ENCODE peak calls at places on chromosome 7, in five cellular contexts. One of them, this sample, is unnamed.

GRCh38 chr7:22979861-22980260 is 34.1 kb downstream of the HYCC1 start:
- DNase-seq in heart left ventricle: no peak
- DNase-seq in fibroblast of mammary gland: no peak
- DNase-seq in IMR-90: no peak
- DNase-seq in dorsolateral prefrontal cortex: no peak
- DNase-seq in this sample: no peak

GRCh38 chr7:30906520-30907240 is 5.0 kb upstream of the AQP1 start:
- DNase-seq in heart left ventricle: no peak
- DNase-seq in fibroblast of mammary gland: peak
- DNase-seq in IMR-90: peak
- DNase-seq in dorsolateral prefrontal cortex: no peak
- DNase-seq in this sample: no peak

GRCh38 chr7:95396136-95397032 is at the start of gene PON3:
- DNase-seq in heart left ventricle: peak
- DNase-seq in fibroblast of mammary gland: no peak
- DNase-seq in IMR-90: no peak
- DNase-seq in dorsolateral prefrontal cortex: no peak
- DNase-seq in this sample: peak

GRCh38 chr7:15498465-15498864 is 63.4 kb downstream of the AGMO start:
- DNase-seq in heart left ventricle: no peak
- DNase-seq in fibroblast of mammary gland: no peak
- DNase-seq in IMR-90: no peak
- DNase-seq in dorsolateral prefrontal cortex: no peak
- DNase-seq in this sample: no peak

GRCh38 chr7:100437150-100438100 is 1.1 kb upstream of the PPP1R35 start:
- DNase-seq in heart left ventricle: no peak
- DNase-seq in fibroblast of mammary gland: no peak
- DNase-seq in IMR-90: no peak
- DNase-seq in dorsolateral prefrontal cortex: no peak
- DNase-seq in this sample: no peak

GRCh38 chr7:128080169-128080568 is 48.9 kb upstream of the LRRC4 start:
- DNase-seq in heart left ventricle: no peak
- DNase-seq in fibroblast of mammary gland: no peak
- DNase-seq in IMR-90: no peak
- DNase-seq in dorsolateral prefrontal cortex: no peak
- DNase-seq in this sample: no peak

GRCh38 chr7:85184599-85185354 is 2.1 kb downstream of the SEMA3D start:
- DNase-seq in heart left ventricle: peak
- DNase-seq in fibroblast of mammary gland: peak
- DNase-seq in IMR-90: peak
- DNase-seq in dorsolateral prefrontal cortex: no peak
- DNase-seq in this sample: no peak

GRCh38 chr7:235576-236395 is 43.4 kb downstream of the FAM20C start:
- DNase-seq in heart left ventricle: peak
- DNase-seq in fibroblast of mammary gland: no peak
- DNase-seq in IMR-90: no peak
- DNase-seq in dorsolateral prefrontal cortex: no peak
- DNase-seq in this sample: no peak

GRCh38 chr7:128203047-128203491 is 38.0 kb upstream of the LEP start:
- DNase-seq in heart left ventricle: peak
- DNase-seq in fibroblast of mammary gland: no peak
- DNase-seq in IMR-90: no peak
- DNase-seq in dorsolateral prefrontal cortex: no peak
- DNase-seq in this sample: no peak

GRCh38 chr7:45662540-45663166 is 88.5 kb downstream of the ADCY1 start:
- DNase-seq in heart left ventricle: no peak
- DNase-seq in fibroblast of mammary gland: no peak
- DNase-seq in IMR-90: no peak
- DNase-seq in dorsolateral prefrontal cortex: no peak
- DNase-seq in this sample: no peak

GRCh38 chr7:130273863-130274262 is 7.2 kb downstream of the CPA2 start:
- DNase-seq in heart left ventricle: no peak
- DNase-seq in fibroblast of mammary gland: peak
- DNase-seq in IMR-90: peak
- DNase-seq in dorsolateral prefrontal cortex: no peak
- DNase-seq in this sample: no peak

GRCh38 chr7:22726849-22727792 is at the start of gene IL6:
- DNase-seq in heart left ventricle: peak
- DNase-seq in fibroblast of mammary gland: peak
- DNase-seq in IMR-90: peak
- DNase-seq in dorsolateral prefrontal cortex: peak
- DNase-seq in this sample: no peak

GRCh38 chr7:3455826-3456444 is 154.9 kb downstream of the SDK1 start:
- DNase-seq in heart left ventricle: no peak
- DNase-seq in fibroblast of mammary gland: peak
- DNase-seq in IMR-90: peak
- DNase-seq in dorsolateral prefrontal cortex: no peak
- DNase-seq in this sample: no peak

GRCh38 chr7:106313456-106313891 is 28.7 kb upstream of the NAMPT start:
- DNase-seq in heart left ventricle: no peak
- DNase-seq in fibroblast of mammary gland: peak
- DNase-seq in IMR-90: peak
- DNase-seq in dorsolateral prefrontal cortex: no peak
- DNase-seq in this sample: no peak

GRCh38 chr7:102842284-102842683 is 70.5 kb upstream of the LRRC17 start:
- DNase-seq in heart left ventricle: no peak
- DNase-seq in fibroblast of mammary gland: peak
- DNase-seq in IMR-90: no peak
- DNase-seq in dorsolateral prefrontal cortex: no peak
- DNase-seq in this sample: no peak

GRCh38 chr7:140176271-140176701 is 497 bp downstream of the KDM7A start:
- DNase-seq in heart left ventricle: no peak
- DNase-seq in fibroblast of mammary gland: no peak
- DNase-seq in IMR-90: no peak
- DNase-seq in dorsolateral prefrontal cortex: no peak
- DNase-seq in this sample: peak

GRCh38 chr7:151243411-151244155 is 4.9 kb downstream of the SMARCD3 start:
- DNase-seq in heart left ventricle: no peak
- DNase-seq in fibroblast of mammary gland: no peak
- DNase-seq in IMR-90: no peak
- DNase-seq in dorsolateral prefrontal cortex: no peak
- DNase-seq in this sample: peak

GRCh38 chr7:115094163-115094562 is 172.3 kb downstream of the MDFIC start:
- DNase-seq in heart left ventricle: no peak
- DNase-seq in fibroblast of mammary gland: peak
- DNase-seq in IMR-90: no peak
- DNase-seq in dorsolateral prefrontal cortex: no peak
- DNase-seq in this sample: no peak

GRCh38 chr7:21923663-21924062 is 22.0 kb downstream of the CDCA7L start:
- DNase-seq in heart left ventricle: no peak
- DNase-seq in fibroblast of mammary gland: no peak
- DNase-seq in IMR-90: peak
- DNase-seq in dorsolateral prefrontal cortex: no peak
- DNase-seq in this sample: no peak

GRCh38 chr7:19060870-19061269 is 56.6 kb downstream of the TWIST1 start:
- DNase-seq in heart left ventricle: no peak
- DNase-seq in fibroblast of mammary gland: peak
- DNase-seq in IMR-90: peak
- DNase-seq in dorsolateral prefrontal cortex: no peak
- DNase-seq in this sample: no peak

GRCh38 chr7:90224204-90224603 is 12.7 kb downstream of the STEAP2 start:
- DNase-seq in heart left ventricle: no peak
- DNase-seq in fibroblast of mammary gland: no peak
- DNase-seq in IMR-90: no peak
- DNase-seq in dorsolateral prefrontal cortex: no peak
- DNase-seq in this sample: no peak

GRCh38 chr7:101124376-101125056 is 2.4 kb upstream of the SERPINE1 start:
- DNase-seq in heart left ventricle: no peak
- DNase-seq in fibroblast of mammary gland: peak
- DNase-seq in IMR-90: peak
- DNase-seq in dorsolateral prefrontal cortex: no peak
- DNase-seq in this sample: no peak

GRCh38 chr7:102291056-102291915 is 4.6 kb downstream of the SH2B2 start:
- DNase-seq in heart left ventricle: no peak
- DNase-seq in fibroblast of mammary gland: no peak
- DNase-seq in IMR-90: no peak
- DNase-seq in dorsolateral prefrontal cortex: no peak
- DNase-seq in this sample: peak

GRCh38 chr7:29412912-29413311 is 150.7 kb upstream of the PRR15 start:
- DNase-seq in heart left ventricle: no peak
- DNase-seq in fibroblast of mammary gland: no peak
- DNase-seq in IMR-90: no peak
- DNase-seq in dorsolateral prefrontal cortex: no peak
- DNase-seq in this sample: no peak

GRCh38 chr7:30965372-30965771 is 1.6 kb downstream of the GHRHR start:
- DNase-seq in heart left ventricle: no peak
- DNase-seq in fibroblast of mammary gland: peak
- DNase-seq in IMR-90: no peak
- DNase-seq in dorsolateral prefrontal cortex: no peak
- DNase-seq in this sample: no peak

GRCh38 chr7:106890952-106891351 is 25.9 kb downstream of the PIK3CG start:
- DNase-seq in heart left ventricle: no peak
- DNase-seq in fibroblast of mammary gland: no peak
- DNase-seq in IMR-90: no peak
- DNase-seq in dorsolateral prefrontal cortex: no peak
- DNase-seq in this sample: no peak

GRCh38 chr7:37283701-37284100 is 165.0 kb downstream of the ELMO1 start:
- DNase-seq in heart left ventricle: no peak
- DNase-seq in fibroblast of mammary gland: no peak
- DNase-seq in IMR-90: no peak
- DNase-seq in dorsolateral prefrontal cortex: no peak
- DNase-seq in this sample: no peak
- TF ChIP-seq CTCF in heart left ventricle: no peak
- TF ChIP-seq CTCF in fibroblast of mammary gland: no peak
- TF ChIP-seq CTCF in IMR-90: no peak
- TF ChIP-seq CTCF in dorsolateral prefrontal cortex: no peak
- TF ChIP-seq CTCF in this sample: no peak

DNA sequence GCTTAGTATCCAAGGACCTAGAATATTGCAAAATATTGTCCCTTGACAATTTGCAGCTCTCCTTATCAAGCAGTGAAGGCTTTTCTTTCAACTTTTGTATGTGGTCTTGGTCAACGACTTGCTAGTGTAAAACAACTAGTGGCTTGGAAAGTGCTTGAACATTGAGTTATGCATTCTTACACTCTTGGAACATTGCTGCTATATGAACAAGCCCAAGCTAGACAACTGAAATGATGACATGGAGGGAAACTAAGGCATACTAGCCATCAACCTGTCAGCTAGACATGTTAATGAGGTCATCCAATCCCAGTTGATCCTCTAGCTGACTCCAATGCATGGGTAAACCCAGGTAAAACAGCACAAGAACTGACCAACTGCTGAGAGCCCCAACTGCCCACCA is 12.7 kb upstream of the DMTF1 start:
- DNase-seq in heart left ventricle: no peak
- DNase-seq in fibroblast of mammary gland: no peak
- DNase-seq in IMR-90: no peak
- DNase-seq in dorsolateral prefrontal cortex: no peak
- DNase-seq in this sample: no peak
- TF ChIP-seq CTCF in heart left ventricle: no peak
- TF ChIP-seq CTCF in fibroblast of mammary gland: no peak
- TF ChIP-seq CTCF in IMR-90: no peak
- TF ChIP-seq CTCF in dorsolateral prefrontal cortex: no peak
- TF ChIP-seq CTCF in this sample: no peak

GRCh38 chr7:149615690-149616270 is 118.2 kb upstream of the ZNF746 start:
- DNase-seq in heart left ventricle: peak
- DNase-seq in fibroblast of mammary gland: no peak
- DNase-seq in IMR-90: no peak
- DNase-seq in dorsolateral prefrontal cortex: no peak
- DNase-seq in this sample: no peak
- TF ChIP-seq CTCF in heart left ventricle: no peak
- TF ChIP-seq CTCF in fibroblast of mammary gland: no peak
- TF ChIP-seq CTCF in IMR-90: no peak
- TF ChIP-seq CTCF in dorsolateral prefrontal cortex: no peak
- TF ChIP-seq CTCF in this sample: no peak

GRCh38 chr7:143389316-143390097 is 8.4 kb downstream of the ZYX start:
- DNase-seq in heart left ventricle: no peak
- DNase-seq in fibroblast of mammary gland: peak
- DNase-seq in IMR-90: no peak
- DNase-seq in dorsolateral prefrontal cortex: no peak
- DNase-seq in this sample: no peak
- TF ChIP-seq CTCF in heart left ventricle: no peak
- TF ChIP-seq CTCF in fibroblast of mammary gland: peak
- TF ChIP-seq CTCF in IMR-90: peak
- TF ChIP-seq CTCF in dorsolateral prefrontal cortex: no peak
- TF ChIP-seq CTCF in this sample: no peak

GRCh38 chr7:149801816-149802215 is 28.4 kb upstream of the ZNF467 start:
- DNase-seq in heart left ventricle: no peak
- DNase-seq in fibroblast of mammary gland: no peak
- DNase-seq in IMR-90: no peak
- DNase-seq in dorsolateral prefrontal cortex: no peak
- DNase-seq in this sample: no peak

GRCh38 chr7:149801002-149801566 is 27.7 kb upstream of the ZNF467 start:
- DNase-seq in heart left ventricle: no peak
- DNase-seq in fibroblast of mammary gland: no peak
- DNase-seq in IMR-90: no peak
- DNase-seq in dorsolateral prefrontal cortex: no peak
- DNase-seq in this sample: no peak

GRCh38 chr7:149797771-149798170 is 24.4 kb upstream of the ZNF467 start:
- DNase-seq in heart left ventricle: no peak
- DNase-seq in fibroblast of mammary gland: no peak
- DNase-seq in IMR-90: no peak
- DNase-seq in dorsolateral prefrontal cortex: no peak
- DNase-seq in this sample: no peak

GRCh38 chr7:149800169-149800555 is 26.8 kb upstream of the ZNF467 start:
- DNase-seq in heart left ventricle: no peak
- DNase-seq in fibroblast of mammary gland: no peak
- DNase-seq in IMR-90: no peak
- DNase-seq in dorsolateral prefrontal cortex: no peak
- DNase-seq in this sample: no peak

DNA sequence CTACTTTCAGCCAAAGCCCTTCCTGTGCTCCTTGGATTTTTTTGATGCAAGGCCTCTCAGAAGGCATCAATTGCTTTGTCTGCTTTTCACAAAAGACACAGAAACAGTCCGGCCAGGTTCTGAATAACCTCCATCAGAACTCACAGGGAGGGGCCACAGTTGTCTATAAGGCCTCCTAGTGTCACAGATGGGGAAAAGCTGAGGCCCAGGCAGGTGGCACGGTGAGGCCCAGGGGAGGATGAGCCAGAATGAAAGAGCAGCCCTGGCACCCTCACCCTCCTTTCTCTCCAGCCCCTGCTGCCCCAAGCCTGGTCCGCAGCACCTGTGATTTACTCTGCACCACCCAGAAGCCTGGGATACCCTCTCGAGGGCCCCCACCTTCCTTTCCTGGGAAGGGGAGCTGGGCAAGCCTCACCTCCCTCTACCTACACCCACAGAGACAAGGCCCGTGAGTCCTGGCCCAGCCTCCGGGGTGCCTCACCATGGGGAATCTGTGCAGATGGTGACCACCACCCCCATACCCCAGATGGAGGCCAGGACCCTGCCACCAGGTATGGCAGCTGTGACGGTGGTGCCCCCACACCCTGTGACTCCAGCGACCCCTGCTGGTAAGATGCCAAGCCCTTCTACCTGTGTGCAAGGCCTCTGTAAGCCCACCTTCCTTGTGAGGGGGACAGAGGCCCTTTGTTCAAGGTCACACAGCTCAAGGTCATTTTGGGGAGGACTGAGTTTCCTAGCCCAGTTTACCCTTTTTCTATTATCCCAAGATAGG is 26.2 kb upstream of the ZNF467 start:
- DNase-seq in heart left ventricle: no peak
- DNase-seq in fibroblast of mammary gland: no peak
- DNase-seq in IMR-90: no peak
- DNase-seq in dorsolateral prefrontal cortex: no peak
- DNase-seq in this sample: peak
- TF ChIP-seq CTCF in heart left ventricle: peak
- TF ChIP-seq CTCF in fibroblast of mammary gland: no peak
- TF ChIP-seq CTCF in IMR-90: peak
- TF ChIP-seq CTCF in dorsolateral prefrontal cortex: no peak
- TF ChIP-seq CTCF in this sample: peak

GRCh38 chr7:7641129-7641663 is 644 bp downstream of the UMAD1 start:
- DNase-seq in heart left ventricle: no peak
- DNase-seq in fibroblast of mammary gland: peak
- DNase-seq in IMR-90: peak
- DNase-seq in dorsolateral prefrontal cortex: no peak
- DNase-seq in this sample: peak
- TF ChIP-seq CTCF in heart left ventricle: no peak
- TF ChIP-seq CTCF in fibroblast of mammary gland: no peak
- TF ChIP-seq CTCF in IMR-90: no peak
- TF ChIP-seq CTCF in dorsolateral prefrontal cortex: no peak
- TF ChIP-seq CTCF in this sample: no peak